ENCODE peak calls at places on chromosomes 3 and 15, in eight cellular contexts. One of them, this sample, is unnamed. For H3K27me3 and H3K9me3, the result is how much of the 10 kb centered on the place peaks cover.

GRCh38 chr15:49900836-49901235 is 218.2 kb downstream of the ATP8B4 start:
- DNase-seq in spleen: no peak
- DNase-seq in lower lobe of right lung: no peak
- DNase-seq in ovary: no peak
- DNase-seq in GM23248: peak
- DNase-seq in CD8-positive, alpha-beta memory T cell: no peak
- DNase-seq in right cardiac atrium: no peak
- DNase-seq in RWPE2: no peak
- DNase-seq in this sample: no peak

GRCh38 chr15:37585966-37586656 is 348.3 kb upstream of the TMCO5A start:
- DNase-seq in spleen: no peak
- DNase-seq in lower lobe of right lung: no peak
- DNase-seq in ovary: no peak
- DNase-seq in GM23248: peak
- DNase-seq in CD8-positive, alpha-beta memory T cell: no peak
- DNase-seq in right cardiac atrium: no peak
- DNase-seq in RWPE2: no peak
- DNase-seq in this sample: peak

GRCh38 chr3:182618981-182619591 is 174.2 kb upstream of the ATP11B start:
- DNase-seq in spleen: no peak
- DNase-seq in lower lobe of right lung: no peak
- DNase-seq in ovary: no peak
- DNase-seq in GM23248: peak
- DNase-seq in CD8-positive, alpha-beta memory T cell: no peak
- DNase-seq in right cardiac atrium: no peak
- DNase-seq in RWPE2: peak
- DNase-seq in this sample: no peak

GRCh38 chr3:105528956-105529355 is 162.2 kb downstream of the ALCAM start:
- DNase-seq in spleen: no peak
- DNase-seq in lower lobe of right lung: no peak
- DNase-seq in ovary: no peak
- DNase-seq in GM23248: no peak
- DNase-seq in CD8-positive, alpha-beta memory T cell: no peak
- DNase-seq in right cardiac atrium: no peak
- DNase-seq in RWPE2: no peak
- DNase-seq in this sample: no peak

GRCh38 chr15:72060687-72061250 is 57.2 kb downstream of the MYO9A start:
- DNase-seq in spleen: no peak
- DNase-seq in lower lobe of right lung: no peak
- DNase-seq in ovary: no peak
- DNase-seq in GM23248: no peak
- DNase-seq in CD8-positive, alpha-beta memory T cell: no peak
- DNase-seq in right cardiac atrium: no peak
- DNase-seq in RWPE2: no peak
- DNase-seq in this sample: no peak

GRCh38 chr15:81752149-81752942 is 293.5 kb downstream of the MEX3B start:
- DNase-seq in spleen: no peak
- DNase-seq in lower lobe of right lung: no peak
- DNase-seq in ovary: peak
- DNase-seq in GM23248: peak
- DNase-seq in CD8-positive, alpha-beta memory T cell: no peak
- DNase-seq in right cardiac atrium: peak
- DNase-seq in RWPE2: peak
- DNase-seq in this sample: peak

GRCh38 chr3:31959951-31960792 is 20.9 kb downstream of the OSBPL10 start:
- DNase-seq in spleen: no peak
- DNase-seq in lower lobe of right lung: no peak
- DNase-seq in ovary: no peak
- DNase-seq in GM23248: peak
- DNase-seq in CD8-positive, alpha-beta memory T cell: no peak
- DNase-seq in right cardiac atrium: no peak
- DNase-seq in RWPE2: no peak
- DNase-seq in this sample: no peak

GRCh38 chr3:195093731-195094130 is 177.2 kb downstream of the XXYLT1 start:
- DNase-seq in spleen: no peak
- DNase-seq in lower lobe of right lung: peak
- DNase-seq in ovary: no peak
- DNase-seq in GM23248: no peak
- DNase-seq in CD8-positive, alpha-beta memory T cell: no peak
- DNase-seq in right cardiac atrium: no peak
- DNase-seq in RWPE2: no peak
- DNase-seq in this sample: no peak

GRCh38 chr3:107117922-107118576 is 259.2 kb upstream of the CCDC54 start:
- DNase-seq in spleen: no peak
- DNase-seq in lower lobe of right lung: no peak
- DNase-seq in ovary: peak
- DNase-seq in GM23248: peak
- DNase-seq in CD8-positive, alpha-beta memory T cell: no peak
- DNase-seq in right cardiac atrium: no peak
- DNase-seq in RWPE2: no peak
- DNase-seq in this sample: peak

GRCh38 chr3:150252462-150252861 is 155.6 kb upstream of the TSC22D2 start:
- DNase-seq in spleen: no peak
- DNase-seq in lower lobe of right lung: no peak
- DNase-seq in ovary: no peak
- DNase-seq in GM23248: peak
- DNase-seq in CD8-positive, alpha-beta memory T cell: no peak
- DNase-seq in right cardiac atrium: no peak
- DNase-seq in RWPE2: no peak
- DNase-seq in this sample: no peak

GRCh38 chr3:133491481-133492059 is 81.9 kb upstream of the CDV3 start:
- DNase-seq in spleen: peak
- DNase-seq in lower lobe of right lung: no peak
- DNase-seq in ovary: no peak
- DNase-seq in GM23248: no peak
- DNase-seq in CD8-positive, alpha-beta memory T cell: no peak
- DNase-seq in right cardiac atrium: no peak
- DNase-seq in RWPE2: no peak
- DNase-seq in this sample: no peak

GRCh38 chr3:167575000-167575399 is 78.7 kb downstream of the WDR49 start:
- DNase-seq in spleen: no peak
- DNase-seq in lower lobe of right lung: no peak
- DNase-seq in ovary: no peak
- DNase-seq in GM23248: no peak
- DNase-seq in CD8-positive, alpha-beta memory T cell: no peak
- DNase-seq in right cardiac atrium: no peak
- DNase-seq in RWPE2: no peak
- DNase-seq in this sample: no peak

GRCh38 chr15:74257105-74257504 is 21.0 kb downstream of the CCDC33 start:
- DNase-seq in spleen: no peak
- DNase-seq in lower lobe of right lung: no peak
- DNase-seq in ovary: no peak
- DNase-seq in GM23248: no peak
- DNase-seq in CD8-positive, alpha-beta memory T cell: no peak
- DNase-seq in right cardiac atrium: no peak
- DNase-seq in RWPE2: no peak
- DNase-seq in this sample: no peak
- H3K27me3 ChIP-seq in spleen: under half
- H3K27me3 ChIP-seq in lower lobe of right lung: under half
- H3K27me3 ChIP-seq in ovary: under half
- H3K27me3 ChIP-seq in GM23248: under half
- H3K27me3 ChIP-seq in CD8-positive, alpha-beta memory T cell: under half
- H3K27me3 ChIP-seq in right cardiac atrium: under half
- H3K27me3 ChIP-seq in RWPE2: under half
- H3K27me3 ChIP-seq in this sample: under half

GRCh38 chr3:110166791-110167190 is 829.4 kb upstream of the DPPA4 start:
- DNase-seq in spleen: no peak
- DNase-seq in lower lobe of right lung: no peak
- DNase-seq in ovary: no peak
- DNase-seq in GM23248: no peak
- DNase-seq in CD8-positive, alpha-beta memory T cell: no peak
- DNase-seq in right cardiac atrium: no peak
- DNase-seq in RWPE2: no peak
- DNase-seq in this sample: no peak

GRCh38 chr3:110164632-110165240 is 827.4 kb upstream of the DPPA4 start:
- DNase-seq in spleen: no peak
- DNase-seq in lower lobe of right lung: no peak
- DNase-seq in ovary: no peak
- DNase-seq in GM23248: no peak
- DNase-seq in CD8-positive, alpha-beta memory T cell: no peak
- DNase-seq in right cardiac atrium: no peak
- DNase-seq in RWPE2: no peak
- DNase-seq in this sample: no peak

GRCh38 chr3:110165753-110166152 is 828.4 kb upstream of the DPPA4 start:
- DNase-seq in spleen: no peak
- DNase-seq in lower lobe of right lung: no peak
- DNase-seq in ovary: no peak
- DNase-seq in GM23248: no peak
- DNase-seq in CD8-positive, alpha-beta memory T cell: no peak
- DNase-seq in right cardiac atrium: no peak
- DNase-seq in RWPE2: no peak
- DNase-seq in this sample: no peak

DNA sequence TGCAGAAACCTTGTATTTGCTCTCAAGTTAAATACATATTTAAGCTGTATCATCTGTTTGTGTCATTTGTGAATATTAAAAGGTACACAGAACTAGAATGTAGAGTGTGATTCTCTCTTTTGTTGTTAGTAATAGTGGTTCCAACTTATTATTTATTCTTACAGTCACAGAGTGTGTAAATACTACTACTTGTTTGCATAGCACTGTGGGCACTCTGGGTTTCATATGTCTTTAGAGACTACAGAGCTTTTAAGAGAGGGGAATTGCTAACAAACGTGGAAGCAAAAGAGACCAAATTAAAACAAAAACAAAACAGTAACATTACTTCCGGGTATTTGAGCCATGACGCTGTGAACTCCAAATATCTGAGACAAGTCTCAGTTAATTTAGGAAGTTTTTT is 828.0 kb upstream of the DPPA4 start:
- DNase-seq in spleen: no peak
- DNase-seq in lower lobe of right lung: no peak
- DNase-seq in ovary: no peak
- DNase-seq in GM23248: no peak
- DNase-seq in CD8-positive, alpha-beta memory T cell: no peak
- DNase-seq in right cardiac atrium: no peak
- DNase-seq in RWPE2: no peak
- DNase-seq in this sample: no peak
- H3K4me3 ChIP-seq in spleen: no peak
- H3K4me3 ChIP-seq in lower lobe of right lung: no peak
- H3K4me3 ChIP-seq in ovary: no peak
- H3K4me3 ChIP-seq in GM23248: no peak
- H3K4me3 ChIP-seq in CD8-positive, alpha-beta memory T cell: no peak
- H3K4me3 ChIP-seq in right cardiac atrium: no peak
- H3K4me3 ChIP-seq in RWPE2: no peak
- H3K4me3 ChIP-seq in this sample: no peak

GRCh38 chr3:7456376-7456775 is 595.5 kb downstream of the GRM7 start:
- DNase-seq in spleen: no peak
- DNase-seq in lower lobe of right lung: no peak
- DNase-seq in ovary: no peak
- DNase-seq in GM23248: no peak
- DNase-seq in CD8-positive, alpha-beta memory T cell: no peak
- DNase-seq in right cardiac atrium: no peak
- DNase-seq in RWPE2: no peak
- DNase-seq in this sample: no peak

DNA sequence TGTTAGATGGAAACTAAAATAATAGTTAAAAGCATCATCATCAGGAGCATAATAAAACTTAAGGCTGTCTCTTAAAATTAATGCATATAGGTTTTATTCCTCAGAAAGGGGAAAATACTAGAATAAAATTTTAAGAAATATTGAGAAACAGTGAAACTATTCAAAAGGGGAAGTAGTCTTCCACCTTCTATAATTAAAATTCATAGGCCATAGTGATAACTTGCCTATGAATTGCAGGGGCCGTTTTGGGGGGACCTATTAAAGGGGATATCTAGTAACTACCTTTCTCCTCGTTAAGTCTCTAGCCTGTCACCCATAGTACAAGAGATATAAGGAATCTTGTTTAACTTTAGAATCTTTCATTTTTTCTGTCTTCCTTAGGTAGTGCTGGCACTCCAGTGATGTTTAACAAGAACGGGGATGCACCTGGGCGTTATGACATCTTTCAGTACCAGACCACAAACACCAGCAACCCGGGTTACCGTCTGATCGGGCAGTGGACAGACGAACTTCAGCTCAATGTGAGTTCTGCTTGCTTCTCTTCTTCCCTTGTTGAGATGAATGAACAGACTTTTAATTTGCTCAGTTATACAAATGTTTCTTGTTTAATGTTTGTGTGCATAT is 600.4 kb downstream of the GRM7 start:
- DNase-seq in spleen: no peak
- DNase-seq in lower lobe of right lung: no peak
- DNase-seq in ovary: no peak
- DNase-seq in GM23248: no peak
- DNase-seq in CD8-positive, alpha-beta memory T cell: no peak
- DNase-seq in right cardiac atrium: no peak
- DNase-seq in RWPE2: no peak
- DNase-seq in this sample: no peak
- H3K9me3 ChIP-seq in spleen: under half
- H3K9me3 ChIP-seq in lower lobe of right lung: under half
- H3K9me3 ChIP-seq in ovary: under half
- H3K9me3 ChIP-seq in GM23248: under half
- H3K9me3 ChIP-seq in CD8-positive, alpha-beta memory T cell: under half
- H3K9me3 ChIP-seq in right cardiac atrium: under half
- H3K9me3 ChIP-seq in RWPE2: under half
- H3K9me3 ChIP-seq in this sample: under half

GRCh38 chr15:65957451-65957850 is 88.2 kb downstream of the RAB11A start:
- DNase-seq in spleen: no peak
- DNase-seq in lower lobe of right lung: no peak
- DNase-seq in ovary: no peak
- DNase-seq in GM23248: no peak
- DNase-seq in CD8-positive, alpha-beta memory T cell: no peak
- DNase-seq in right cardiac atrium: no peak
- DNase-seq in RWPE2: no peak
- DNase-seq in this sample: no peak

GRCh38 chr15:65962187-65962586 is 92.9 kb downstream of the RAB11A start:
- DNase-seq in spleen: peak
- DNase-seq in lower lobe of right lung: no peak
- DNase-seq in ovary: no peak
- DNase-seq in GM23248: no peak
- DNase-seq in CD8-positive, alpha-beta memory T cell: no peak
- DNase-seq in right cardiac atrium: no peak
- DNase-seq in RWPE2: no peak
- DNase-seq in this sample: no peak

GRCh38 chr15:65958835-65959234 is 89.5 kb downstream of the RAB11A start:
- DNase-seq in spleen: no peak
- DNase-seq in lower lobe of right lung: no peak
- DNase-seq in ovary: no peak
- DNase-seq in GM23248: no peak
- DNase-seq in CD8-positive, alpha-beta memory T cell: no peak
- DNase-seq in right cardiac atrium: no peak
- DNase-seq in RWPE2: no peak
- DNase-seq in this sample: no peak

GRCh38 chr15:65963358-65963757 is 94.1 kb downstream of the RAB11A start:
- DNase-seq in spleen: no peak
- DNase-seq in lower lobe of right lung: no peak
- DNase-seq in ovary: no peak
- DNase-seq in GM23248: no peak
- DNase-seq in CD8-positive, alpha-beta memory T cell: no peak
- DNase-seq in right cardiac atrium: no peak
- DNase-seq in RWPE2: no peak
- DNase-seq in this sample: no peak

DNA sequence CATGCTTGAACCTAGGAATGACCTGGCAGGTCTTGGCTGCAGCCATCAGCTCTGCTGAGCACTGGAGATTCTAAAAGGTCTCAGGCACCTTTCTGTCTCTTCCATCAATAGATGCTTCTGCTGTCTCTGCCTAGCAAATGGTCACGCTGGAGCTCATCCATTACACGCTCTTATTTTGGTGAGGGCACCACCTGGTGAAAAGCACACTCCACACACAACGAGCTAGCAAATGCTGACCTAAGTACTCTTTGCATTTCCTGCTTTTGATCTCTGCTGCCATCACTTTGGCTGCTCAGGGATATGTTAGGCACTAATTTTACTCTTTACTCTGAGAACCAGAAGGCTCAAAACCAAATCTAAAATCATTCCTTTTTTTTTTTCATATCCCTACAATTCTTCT is 91.3 kb downstream of the RAB11A start:
- DNase-seq in spleen: no peak
- DNase-seq in lower lobe of right lung: no peak
- DNase-seq in ovary: no peak
- DNase-seq in GM23248: no peak
- DNase-seq in CD8-positive, alpha-beta memory T cell: no peak
- DNase-seq in right cardiac atrium: no peak
- DNase-seq in RWPE2: no peak
- DNase-seq in this sample: no peak
- H3K27me3 ChIP-seq in spleen: under half
- H3K27me3 ChIP-seq in lower lobe of right lung: under half
- H3K27me3 ChIP-seq in ovary: under half
- H3K27me3 ChIP-seq in GM23248: half or more
- H3K27me3 ChIP-seq in CD8-positive, alpha-beta memory T cell: under half
- H3K27me3 ChIP-seq in right cardiac atrium: under half
- H3K27me3 ChIP-seq in RWPE2: under half
- H3K27me3 ChIP-seq in this sample: under half

This sample was measured in MG63.